ENCODE peak calls at places on chromosome 16, in six cellular contexts. Z is IMR-90, M is K562, V is HepG2, C is HEK293T, F is A549. B is an unnamed sample.

GRCh38 chr16:28606291-28607115 is 3.3 kb downstream of the SULT1A1 start:
- DNase-seq in Z (no peak), M (no peak), V (no peak), C (no peak), F (no peak), B (no peak)

GRCh38 chr16:54936086-54936978 is 5.7 kb downstream of the IRX5 start:
- DNase-seq in Z (no peak), M (no peak), V (no peak), C (no peak), F (no peak), B (no peak)

GRCh38 chr16:74627506-74628220 is 20.7 kb upstream of the GLG1 start:
- DNase-seq in Z (peak), M (no peak), V (no peak), C (no peak), F (no peak), B (no peak)

GRCh38 chr16:886084-886543 is 84.7 kb downstream of the LMF1 start:
- DNase-seq in Z (peak), M (no peak), V (no peak), C (no peak), F (no peak), B (no peak)

GRCh38 chr16:20883554-20884239 is 16.5 kb downstream of the DCUN1D3 start:
- DNase-seq in Z (no peak), M (no peak), V (no peak), C (no peak), F (no peak), B (no peak)

GRCh38 chr16:55622930-55623561 is 32.7 kb upstream of the SLC6A2 start:
- DNase-seq in Z (no peak), M (peak), V (peak), C (peak), F (peak), B (no peak)

GRCh38 chr16:85210423-85211169 is 98.3 kb upstream of the CIBAR2 start:
- DNase-seq in Z (peak), M (no peak), V (no peak), C (no peak), F (no peak), B (no peak)

GRCh38 chr16:3548859-3549258 is 28.3 kb downstream of the NLRC3 start:
- DNase-seq in Z (no peak), M (no peak), V (no peak), C (no peak), F (no peak), B (no peak)

GRCh38 chr16:68790130-68790761 is 53.1 kb upstream of the TANGO6 start:
- DNase-seq in Z (peak), M (no peak), V (peak), C (no peak), F (peak), B (no peak)

GRCh38 chr16:80591071-80591935 is 50.5 kb downstream of the DYNLRB2 start:
- DNase-seq in Z (no peak), M (no peak), V (no peak), C (no peak), F (no peak), B (no peak)

GRCh38 chr16:27330542-27330941 is 16.8 kb downstream of the IL4R start:
- DNase-seq in Z (peak), M (no peak), V (no peak), C (no peak), F (no peak), B (no peak)

GRCh38 chr16:67865318-67865717 is 7.5 kb upstream of the EDC4 start:
- DNase-seq in Z (peak), M (no peak), V (peak), C (peak), F (peak), B (no peak)

GRCh38 chr16:26569793-26570192 is 496.9 kb upstream of the C16orf82 start:
- DNase-seq in Z (no peak), M (no peak), V (peak), C (peak), F (no peak), B (no peak)

GRCh38 chr16:89847056-89847929 is 19.0 kb downstream of the SPIRE2 start:
- DNase-seq in Z (no peak), M (no peak), V (no peak), C (no peak), F (no peak), B (no peak)

GRCh38 chr16:27241658-27242057 is 26.9 kb downstream of the NSMCE1 start:
- DNase-seq in Z (peak), M (no peak), V (no peak), C (no peak), F (no peak), B (no peak)

GRCh38 chr16:2598723-2599122 is 60.9 kb downstream of the PDPK1 start:
- DNase-seq in Z (no peak), M (no peak), V (no peak), C (no peak), F (no peak), B (no peak)

GRCh38 chr16:86814256-86814655 is 235.9 kb downstream of the FOXL1 start:
- DNase-seq in Z (no peak), M (no peak), V (no peak), C (no peak), F (no peak), B (no peak)

GRCh38 chr16:16025214-16025968 is 76.0 kb downstream of the ABCC1 start:
- DNase-seq in Z (peak), M (peak), V (no peak), C (no peak), F (peak), B (no peak)

GRCh38 chr16:55955845-55956244 is 80.7 kb upstream of the CES5A start:
- DNase-seq in Z (no peak), M (no peak), V (no peak), C (no peak), F (no peak), B (no peak)

GRCh38 chr16:54585966-54586365 is 299.4 kb upstream of the IRX3 start:
- DNase-seq in Z (no peak), M (no peak), V (no peak), C (no peak), F (no peak), B (no peak)

GRCh38 chr16:72228014-72228413 is 56.1 kb upstream of the PMFBP1 start:
- DNase-seq in Z (no peak), M (no peak), V (no peak), C (no peak), F (no peak), B (no peak)

GRCh38 chr16:66874079-66874775 is 6.1 kb upstream of the PDP2 start:
- DNase-seq in Z (peak), M (no peak), V (no peak), C (no peak), F (no peak), B (no peak)

GRCh38 chr16:23401142-23401541 is 51.8 kb downstream of the COG7 start:
- DNase-seq in Z (no peak), M (no peak), V (no peak), C (no peak), F (no peak), B (no peak)

GRCh38 chr16:66099261-66099660 is 267.2 kb upstream of the CDH5 start:
- DNase-seq in Z (no peak), M (no peak), V (no peak), C (no peak), F (no peak), B (no peak)

GRCh38 chr16:65657051-65657450 is 535.2 kb upstream of the CDH11 start:
- DNase-seq in Z (no peak), M (no peak), V (no peak), C (no peak), F (no peak), B (no peak)

GRCh38 chr16:1871974-1872635 is at the start of gene MEIOB:
- DNase-seq in Z (no peak), M (peak), V (no peak), C (no peak), F (peak), B (no peak)

GRCh38 chr16:69833357-69833781 is 71.2 kb downstream of the WWP2 start:
- DNase-seq in Z (peak), M (no peak), V (no peak), C (no peak), F (no peak), B (no peak)

GRCh38 chr16:75208242-75208825 is 1.4 kb upstream of the CTRB2 start:
- DNase-seq in Z (no peak), M (no peak), V (no peak), C (no peak), F (no peak), B (no peak)

GRCh38 chr16:81715358-81716196 is 63.5 kb upstream of the PLCG2 start:
- DNase-seq in Z (no peak), M (no peak), V (no peak), C (no peak), F (no peak), B (peak)

GRCh38 chr16:35391328-35391727 is 1931.9 kb downstream of the TP53TG3F start:
- DNase-seq in Z (peak), M (no peak), V (peak), C (peak), F (no peak), B (no peak)

GRCh38 chr16:67733734-67734470 is 14.8 kb upstream of the GFOD2 start:
- DNase-seq in Z (no peak), M (no peak), V (no peak), C (no peak), F (no peak), B (no peak)

GRCh38 chr16:14475370-14476139 is 154.5 kb downstream of the PARN start:
- DNase-seq in Z (peak), M (no peak), V (peak), C (no peak), F (peak), B (no peak)

GRCh38 chr16:69888005-69888560 is 63.1 kb upstream of the CLEC18A start:
- DNase-seq in Z (no peak), M (no peak), V (no peak), C (no peak), F (no peak), B (peak)

GRCh38 chr16:1028056-1028455 is 44.5 kb upstream of the SSTR5 start:
- DNase-seq in Z (no peak), M (no peak), V (no peak), C (no peak), F (no peak), B (no peak)

GRCh38 chr16:60331168-60331567 is 1597.1 kb upstream of the GOT2 start:
- DNase-seq in Z (no peak), M (no peak), V (no peak), C (no peak), F (no peak), B (no peak)

DNA sequence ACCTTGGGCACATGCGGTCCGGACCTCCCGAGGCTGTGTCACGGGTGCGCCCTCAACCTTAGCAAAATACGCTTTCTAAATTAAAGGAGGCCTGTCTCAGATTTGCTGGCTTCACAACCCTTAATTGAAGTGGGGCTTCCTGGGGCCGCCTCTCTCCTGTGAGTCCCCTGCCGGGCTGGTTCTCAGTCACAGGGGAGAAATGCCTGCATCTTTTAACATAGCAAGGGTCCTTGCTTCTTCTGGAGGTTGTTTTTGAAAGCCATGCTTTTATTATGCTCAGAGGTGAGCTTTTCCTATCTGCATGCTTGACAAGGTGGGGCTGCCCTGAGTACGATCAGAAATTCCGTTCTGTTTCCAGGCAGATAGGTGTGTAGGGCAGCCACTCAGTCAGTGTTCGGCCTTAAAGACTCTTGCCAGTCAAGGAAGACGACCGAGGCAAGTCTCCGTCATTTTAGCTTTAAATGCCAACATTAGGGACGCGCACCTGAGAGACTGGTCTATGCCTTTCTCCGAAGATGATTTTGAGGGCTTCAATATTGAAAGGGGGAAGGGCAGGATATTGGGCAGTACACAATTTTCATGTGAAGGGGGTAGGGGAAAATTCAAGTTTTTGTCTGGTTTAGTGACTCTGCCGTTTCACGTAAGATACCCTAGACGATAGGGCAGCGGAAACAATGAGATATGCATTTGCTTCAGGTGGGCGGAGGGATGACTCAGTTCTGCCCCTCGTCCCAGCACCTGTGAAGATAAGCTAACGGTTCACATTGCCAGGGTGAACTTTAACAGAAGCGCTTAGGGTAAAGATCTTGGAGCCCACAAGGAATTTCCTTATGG is 5.5 kb upstream of the SLC7A5 start:
- DNase-seq in Z (no peak), M (peak), V (no peak), C (no peak), F (no peak), B (no peak)
- TF ChIP-seq BHLHE40 in Z (no peak), M (no peak), V (no peak), C (no peak), F (no peak), B (no peak)

GRCh38 chr16:83802135-83802534 is 5.6 kb upstream of the HSBP1 start:
- DNase-seq in Z (peak), M (no peak), V (no peak), C (no peak), F (no peak), B (no peak)
- TF ChIP-seq BHLHE40 in Z (no peak), M (no peak), V (no peak), C (no peak), F (no peak), B (no peak)

GRCh38 chr16:11497329-11497805 is 89.4 kb downstream of the LITAF start:
- DNase-seq in Z (peak), M (no peak), V (peak), C (peak), F (peak), B (peak)
- TF ChIP-seq BHLHE40 in Z (no peak), M (no peak), V (no peak), C (no peak), F (no peak), B (no peak)

DNA sequence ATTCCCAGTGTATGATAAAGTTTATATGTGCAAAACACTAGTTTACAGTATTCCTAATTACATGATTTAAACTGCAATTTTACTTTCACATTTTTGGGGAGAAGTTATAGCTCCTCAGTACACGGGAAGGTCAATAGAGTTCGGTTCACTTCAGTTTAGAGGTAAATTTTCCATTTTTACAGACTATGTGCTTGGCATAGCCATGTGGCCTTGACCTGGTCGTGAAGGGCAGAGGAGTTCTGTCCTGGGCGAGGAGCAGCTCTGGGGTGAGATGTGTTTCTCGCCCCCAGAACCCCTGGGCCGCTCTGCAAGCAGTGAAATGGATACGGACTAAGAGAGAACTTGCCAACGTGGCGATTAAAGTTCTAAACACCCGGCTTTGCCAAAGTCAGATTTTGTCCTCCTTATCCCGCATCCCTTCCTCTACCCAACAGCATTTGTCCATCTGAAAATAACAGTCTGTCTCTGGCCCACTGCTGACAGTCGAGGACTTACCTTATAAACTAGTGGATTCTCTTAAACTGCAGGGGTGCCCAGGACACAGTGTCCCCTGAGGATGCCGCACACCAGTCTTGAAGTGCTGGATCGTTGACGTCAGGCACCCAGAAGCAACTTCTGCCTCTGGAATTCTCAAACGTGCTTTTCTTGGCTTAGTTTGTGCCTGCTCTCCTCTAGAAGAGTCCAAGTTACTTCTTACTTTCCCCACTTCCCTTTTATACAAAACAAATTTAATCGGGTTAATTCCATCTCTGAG is 1.5 kb upstream of the SIAH1 start:
- DNase-seq in Z (no peak), M (no peak), V (no peak), C (no peak), F (no peak), B (no peak)
- TF ChIP-seq BHLHE40 in Z (no peak), M (no peak), V (no peak), C (no peak), F (no peak), B (no peak)

GRCh38 chr16:4988647-4989046 is 30.5 kb downstream of the SEC14L5 start:
- DNase-seq in Z (no peak), M (no peak), V (no peak), C (no peak), F (no peak), B (no peak)

GRCh38 chr16:4994719-4995434 is 36.7 kb downstream of the SEC14L5 start:
- DNase-seq in Z (no peak), M (no peak), V (no peak), C (no peak), F (no peak), B (no peak)

GRCh38 chr16:4990415-4990814 is 32.3 kb downstream of the SEC14L5 start:
- DNase-seq in Z (no peak), M (no peak), V (no peak), C (no peak), F (no peak), B (no peak)

GRCh38 chr16:4989391-4990006 is 31.4 kb downstream of the SEC14L5 start:
- DNase-seq in Z (no peak), M (no peak), V (no peak), C (no peak), F (no peak), B (no peak)

DNA sequence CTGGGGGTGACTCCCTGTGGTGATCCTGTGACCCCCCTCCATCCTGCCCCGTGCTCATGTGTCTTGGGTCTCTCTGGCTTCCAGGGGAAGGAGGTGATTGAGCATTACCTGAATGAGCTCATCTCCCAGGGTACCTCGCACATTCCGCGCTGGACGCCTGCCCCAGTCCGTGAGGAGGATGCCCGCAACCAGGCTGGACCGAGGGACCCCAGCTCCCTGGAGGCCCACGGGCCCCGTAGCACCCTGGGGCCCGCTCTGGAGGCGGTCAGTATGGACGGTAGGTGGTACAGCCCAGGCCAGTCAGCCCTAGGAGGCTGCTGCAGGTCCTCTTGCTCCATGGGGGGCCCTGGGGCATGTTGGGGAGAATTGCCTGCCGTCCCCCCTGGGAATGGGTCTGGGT is 33.6 kb downstream of the SEC14L5 start:
- DNase-seq in Z (no peak), M (no peak), V (no peak), C (no peak), F (no peak), B (no peak)
- TF ChIP-seq BHLHE40 in Z (no peak), M (no peak), V (no peak), C (no peak), F (no peak), B (no peak)

DNA sequence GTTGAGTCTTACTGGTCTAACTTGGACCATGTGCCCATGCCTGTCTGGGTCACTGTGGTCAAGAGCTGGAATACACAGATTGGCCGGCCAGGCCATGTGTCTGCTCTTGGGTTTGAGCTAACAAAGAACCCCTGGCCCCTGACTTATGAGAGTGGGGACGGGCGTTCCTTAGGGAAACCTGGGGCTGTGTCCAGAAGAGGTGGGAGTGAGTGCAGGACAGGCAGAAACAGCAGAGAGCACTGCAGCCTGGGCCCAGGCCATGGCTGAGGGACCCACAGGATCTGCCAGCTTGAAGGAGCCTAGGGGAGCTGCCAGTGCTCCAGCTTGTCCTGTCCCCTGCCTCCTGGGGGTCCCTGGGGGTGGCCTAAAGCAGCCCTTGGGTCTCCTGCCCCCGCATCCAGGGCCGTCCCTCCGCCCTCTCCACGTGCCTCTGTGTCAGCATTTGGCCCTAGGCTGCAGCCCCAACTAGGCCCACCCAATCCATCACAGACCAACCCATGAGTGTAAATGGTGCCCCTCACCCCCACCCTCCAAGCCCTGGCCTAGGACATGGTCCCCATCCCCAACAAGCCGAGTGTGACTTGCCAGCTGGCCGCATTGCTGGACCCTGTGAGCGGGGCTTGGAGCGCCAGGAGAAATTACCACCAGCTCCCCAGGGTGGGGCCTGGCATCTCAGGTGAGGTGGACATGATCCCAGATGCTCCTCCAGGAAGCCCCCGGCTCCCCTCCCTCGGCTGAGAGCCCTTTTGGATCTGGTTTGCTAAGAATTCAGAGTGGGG is 12.5 kb upstream of the DRC7 start:
- DNase-seq in Z (no peak), M (no peak), V (no peak), C (no peak), F (no peak), B (no peak)
- TF ChIP-seq BHLHE40 in Z (no peak), M (no peak), V (no peak), C (no peak), F (no peak), B (no peak)

GRCh38 chr16:4866586-4866985 is 19.3 kb downstream of the UBN1 start:
- DNase-seq in Z (no peak), M (no peak), V (no peak), C (no peak), F (no peak), B (no peak)
- TF ChIP-seq BHLHE40 in Z (no peak), M (no peak), V (no peak), C (no peak), F (no peak), B (no peak)

GRCh38 chr16:19783363-19783762 is 65.3 kb downstream of the IQCK start:
- DNase-seq in Z (no peak), M (no peak), V (no peak), C (no peak), F (no peak), B (no peak)
- TF ChIP-seq BHLHE40 in Z (no peak), M (no peak), V (no peak), C (no peak), F (no peak), B (no peak)

GRCh38 chr16:29806096-29806579 is at the start of gene MAZ:
- DNase-seq in Z (peak), M (peak), V (no peak), C (no peak), F (no peak), B (no peak)
- TF ChIP-seq BHLHE40 in Z (no peak), M (no peak), V (no peak), C (no peak), F (no peak), B (no peak)